ENCODE peak calls at places on chromosomes 16 and 17, in six cellular contexts. One of them, this sample, is unnamed.

GRCh38 chr17:73551756-73552155 is 92.5 kb downstream of the SDK2 start:
- DNase-seq in retina: no peak
- DNase-seq in GM12864: no peak
- DNase-seq in hippocampal formation: no peak
- DNase-seq in NCI-H510A treated with DMSO at 0.1 percent for 48 hours: no peak
- DNase-seq in activated CD4-positive, CD25-positive, alpha-beta regulatory T cell treated with anti-CD3 and anti-CD28 coated beads, Interleukin-2, amount 50 U/mL, for 16 hours: no peak
- DNase-seq in this sample: no peak

GRCh38 chr17:15398291-15398690 is 56.9 kb upstream of the TEKT3 start:
- DNase-seq in retina: no peak
- DNase-seq in GM12864: no peak
- DNase-seq in hippocampal formation: no peak
- DNase-seq in NCI-H510A treated with DMSO at 0.1 percent for 48 hours: no peak
- DNase-seq in activated CD4-positive, CD25-positive, alpha-beta regulatory T cell treated with anti-CD3 and anti-CD28 coated beads, Interleukin-2, amount 50 U/mL, for 16 hours: no peak
- DNase-seq in this sample: no peak

GRCh38 chr17:58335779-58336455 is 7.3 kb upstream of the TSPOAP1 start:
- DNase-seq in retina: no peak
- DNase-seq in GM12864: peak
- DNase-seq in hippocampal formation: no peak
- DNase-seq in NCI-H510A treated with DMSO at 0.1 percent for 48 hours: no peak
- DNase-seq in activated CD4-positive, CD25-positive, alpha-beta regulatory T cell treated with anti-CD3 and anti-CD28 coated beads, Interleukin-2, amount 50 U/mL, for 16 hours: no peak
- DNase-seq in this sample: no peak

GRCh38 chr16:49457196-49457595 is 83.6 kb downstream of the C16orf78 start:
- DNase-seq in retina: no peak
- DNase-seq in GM12864: no peak
- DNase-seq in hippocampal formation: no peak
- DNase-seq in NCI-H510A treated with DMSO at 0.1 percent for 48 hours: no peak
- DNase-seq in activated CD4-positive, CD25-positive, alpha-beta regulatory T cell treated with anti-CD3 and anti-CD28 coated beads, Interleukin-2, amount 50 U/mL, for 16 hours: no peak
- DNase-seq in this sample: no peak

GRCh38 chr17:38710603-38710962 is 5.5 kb downstream of the MLLT6 start:
- DNase-seq in retina: no peak
- DNase-seq in GM12864: no peak
- DNase-seq in hippocampal formation: no peak
- DNase-seq in NCI-H510A treated with DMSO at 0.1 percent for 48 hours: no peak
- DNase-seq in activated CD4-positive, CD25-positive, alpha-beta regulatory T cell treated with anti-CD3 and anti-CD28 coated beads, Interleukin-2, amount 50 U/mL, for 16 hours: no peak
- DNase-seq in this sample: no peak

GRCh38 chr16:8572919-8573724 is 17.2 kb downstream of the TMEM114 start:
- DNase-seq in retina: peak
- DNase-seq in GM12864: no peak
- DNase-seq in hippocampal formation: no peak
- DNase-seq in NCI-H510A treated with DMSO at 0.1 percent for 48 hours: no peak
- DNase-seq in activated CD4-positive, CD25-positive, alpha-beta regulatory T cell treated with anti-CD3 and anti-CD28 coated beads, Interleukin-2, amount 50 U/mL, for 16 hours: no peak
- DNase-seq in this sample: peak

GRCh38 chr17:73126716-73127473 is 34.4 kb upstream of the SLC39A11 start:
- DNase-seq in retina: no peak
- DNase-seq in GM12864: no peak
- DNase-seq in hippocampal formation: no peak
- DNase-seq in NCI-H510A treated with DMSO at 0.1 percent for 48 hours: no peak
- DNase-seq in activated CD4-positive, CD25-positive, alpha-beta regulatory T cell treated with anti-CD3 and anti-CD28 coated beads, Interleukin-2, amount 50 U/mL, for 16 hours: no peak
- DNase-seq in this sample: no peak

GRCh38 chr17:40176409-40177110 is 710 bp upstream of the RAPGEFL1 start:
- DNase-seq in retina: no peak
- DNase-seq in GM12864: no peak
- DNase-seq in hippocampal formation: no peak
- DNase-seq in NCI-H510A treated with DMSO at 0.1 percent for 48 hours: peak
- DNase-seq in activated CD4-positive, CD25-positive, alpha-beta regulatory T cell treated with anti-CD3 and anti-CD28 coated beads, Interleukin-2, amount 50 U/mL, for 16 hours: no peak
- DNase-seq in this sample: no peak

GRCh38 chr17:57862410-57862989 is 12.7 kb upstream of the MRPS23 start:
- DNase-seq in retina: no peak
- DNase-seq in GM12864: no peak
- DNase-seq in hippocampal formation: no peak
- DNase-seq in NCI-H510A treated with DMSO at 0.1 percent for 48 hours: no peak
- DNase-seq in activated CD4-positive, CD25-positive, alpha-beta regulatory T cell treated with anti-CD3 and anti-CD28 coated beads, Interleukin-2, amount 50 U/mL, for 16 hours: no peak
- DNase-seq in this sample: no peak

GRCh38 chr16:77117687-77118086 is 73.3 kb upstream of the MON1B start:
- DNase-seq in retina: no peak
- DNase-seq in GM12864: no peak
- DNase-seq in hippocampal formation: no peak
- DNase-seq in NCI-H510A treated with DMSO at 0.1 percent for 48 hours: no peak
- DNase-seq in activated CD4-positive, CD25-positive, alpha-beta regulatory T cell treated with anti-CD3 and anti-CD28 coated beads, Interleukin-2, amount 50 U/mL, for 16 hours: no peak
- DNase-seq in this sample: no peak

GRCh38 chr17:58759522-58759921 is 3.9 kb downstream of the PPM1E start:
- DNase-seq in retina: no peak
- DNase-seq in GM12864: no peak
- DNase-seq in hippocampal formation: no peak
- DNase-seq in NCI-H510A treated with DMSO at 0.1 percent for 48 hours: no peak
- DNase-seq in activated CD4-positive, CD25-positive, alpha-beta regulatory T cell treated with anti-CD3 and anti-CD28 coated beads, Interleukin-2, amount 50 U/mL, for 16 hours: no peak
- DNase-seq in this sample: no peak

GRCh38 chr16:21264226-21265036 is 13.7 kb downstream of the CRYM start:
- DNase-seq in retina: no peak
- DNase-seq in GM12864: no peak
- DNase-seq in hippocampal formation: no peak
- DNase-seq in NCI-H510A treated with DMSO at 0.1 percent for 48 hours: peak
- DNase-seq in activated CD4-positive, CD25-positive, alpha-beta regulatory T cell treated with anti-CD3 and anti-CD28 coated beads, Interleukin-2, amount 50 U/mL, for 16 hours: no peak
- DNase-seq in this sample: no peak

GRCh38 chr17:66865151-66865550 is 30.2 kb downstream of the CACNG5 start:
- DNase-seq in retina: no peak
- DNase-seq in GM12864: no peak
- DNase-seq in hippocampal formation: no peak
- DNase-seq in NCI-H510A treated with DMSO at 0.1 percent for 48 hours: no peak
- DNase-seq in activated CD4-positive, CD25-positive, alpha-beta regulatory T cell treated with anti-CD3 and anti-CD28 coated beads, Interleukin-2, amount 50 U/mL, for 16 hours: no peak
- DNase-seq in this sample: peak

GRCh38 chr16:87178977-87179376 is 138.2 kb downstream of the C16orf95 start:
- DNase-seq in retina: peak
- DNase-seq in GM12864: no peak
- DNase-seq in hippocampal formation: no peak
- DNase-seq in NCI-H510A treated with DMSO at 0.1 percent for 48 hours: no peak
- DNase-seq in activated CD4-positive, CD25-positive, alpha-beta regulatory T cell treated with anti-CD3 and anti-CD28 coated beads, Interleukin-2, amount 50 U/mL, for 16 hours: no peak
- DNase-seq in this sample: peak

GRCh38 chr16:629289-630023 is 1.3 kb upstream of the WFIKKN1 start:
- DNase-seq in retina: peak
- DNase-seq in GM12864: no peak
- DNase-seq in hippocampal formation: no peak
- DNase-seq in NCI-H510A treated with DMSO at 0.1 percent for 48 hours: no peak
- DNase-seq in activated CD4-positive, CD25-positive, alpha-beta regulatory T cell treated with anti-CD3 and anti-CD28 coated beads, Interleukin-2, amount 50 U/mL, for 16 hours: no peak
- DNase-seq in this sample: no peak

This sample was measured in choroid plexus epithelial cell.